ENCODE peak calls at places on chromosomes 12 and 14, in four cellular contexts. W is AG10803, E is BJ, C is BE2C. Y is an unnamed sample.

GRCh38 chr12:99131761-99132199 is 486.7 kb downstream of the APAF1 start:
- DNase-seq in W (no peak), E (no peak), C (no peak), Y (no peak)

GRCh38 chr14:81751198-81751597 is 217.5 kb upstream of the SEL1L start:
- DNase-seq in W (no peak), E (no peak), C (no peak), Y (no peak)

GRCh38 chr12:51900323-51900889 is 6.9 kb upstream of the ACVRL1 start:
- DNase-seq in W (no peak), E (no peak), C (no peak), Y (no peak)

GRCh38 chr12:43282106-43282505 is 269.9 kb downstream of the ADAMTS20 start:
- DNase-seq in W (peak; percentile 21), E (no peak), C (no peak), Y (no peak)

GRCh38 chr12:53969588-53970259 is 3.2 kb upstream of the HOXC11 start:
- DNase-seq in W (no peak), E (no peak), C (no peak), Y (no peak)

GRCh38 chr12:6974180-6974579 is 3.5 kb downstream of the EMG1 start:
- DNase-seq in W (no peak), E (no peak), C (no peak), Y (no peak)

GRCh38 chr14:102140027-102140749 is 491 bp downstream of the WDR20 start:
- DNase-seq in W (peak; percentile 28), E (no peak), C (peak; percentile 27), Y (peak; percentile 18)

GRCh38 chr12:21828779-21829178 is 54.3 kb upstream of the KCNJ8 start:
- DNase-seq in W (peak; percentile 68), E (peak; percentile 62), C (no peak), Y (no peak)

GRCh38 chr12:62468394-62468793 is 1.8 kb downstream of the MON2 start:
- DNase-seq in W (peak; percentile 5), E (no peak), C (no peak), Y (no peak)

GRCh38 chr12:53327435-53328042 is 6.1 kb upstream of the AAAS start:
- DNase-seq in W (peak; percentile 25), E (no peak), C (peak; percentile 28), Y (no peak)

GRCh38 chr12:32181498-32182175 is 75.0 kb downstream of the BICD1 start:
- DNase-seq in W (peak; percentile 43), E (peak; percentile 20), C (peak; percentile 39), Y (no peak)

GRCh38 chr12:53267309-53268008 is 640 bp upstream of the ESPL1 start:
- DNase-seq in W (no peak), E (no peak), C (no peak), Y (no peak)

GRCh38 chr14:22510527-22511110 is 78.4 kb downstream of the DAD1 start:
- DNase-seq in W (peak; percentile 88), E (peak; percentile 92), C (no peak), Y (no peak)

GRCh38 chr12:89935850-89936249 is 227.2 kb upstream of the ATP2B1 start:
- DNase-seq in W (no peak), E (no peak), C (no peak), Y (no peak)

GRCh38 chr12:29961231-29961630 is 177.5 kb upstream of the TMTC1 start:
- DNase-seq in W (no peak), E (no peak), C (no peak), Y (no peak)

GRCh38 chr12:29569392-29569791 is 71.9 kb upstream of the OVCH1 start:
- DNase-seq in W (no peak), E (no peak), C (no peak), Y (no peak)

GRCh38 chr12:94198872-94199271 is 50.5 kb downstream of the PLXNC1 start:
- DNase-seq in W (no peak), E (no peak), C (no peak), Y (no peak)
- TF ChIP-seq CTCF in W (no peak), E (no peak), C (peak; percentile 13), Y (no peak)

DNA sequence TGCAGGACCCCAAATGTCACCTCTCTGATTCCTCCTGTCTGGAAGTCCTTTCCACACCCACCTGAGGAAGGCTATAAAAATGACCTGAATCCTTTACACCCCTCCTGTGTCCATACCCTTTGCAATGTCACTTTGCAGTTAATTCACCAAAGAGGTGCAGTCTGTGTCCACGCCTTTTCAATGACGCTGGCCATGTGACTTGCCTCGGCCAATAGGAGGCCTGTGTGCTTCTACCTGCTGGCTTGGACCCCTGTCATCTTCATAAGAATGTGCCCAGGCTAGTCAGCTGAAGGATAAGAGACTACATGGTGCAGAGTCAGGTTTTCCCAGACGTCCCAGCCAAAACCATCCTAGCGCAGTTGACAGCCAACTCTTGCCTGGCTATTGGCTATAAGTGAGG is 101.4 kb downstream of the KSR2 start:
- DNase-seq in W (no peak), E (no peak), C (no peak), Y (no peak)
- TF ChIP-seq CTCF in W (no peak), E (no peak), C (no peak), Y (no peak)

DNA sequence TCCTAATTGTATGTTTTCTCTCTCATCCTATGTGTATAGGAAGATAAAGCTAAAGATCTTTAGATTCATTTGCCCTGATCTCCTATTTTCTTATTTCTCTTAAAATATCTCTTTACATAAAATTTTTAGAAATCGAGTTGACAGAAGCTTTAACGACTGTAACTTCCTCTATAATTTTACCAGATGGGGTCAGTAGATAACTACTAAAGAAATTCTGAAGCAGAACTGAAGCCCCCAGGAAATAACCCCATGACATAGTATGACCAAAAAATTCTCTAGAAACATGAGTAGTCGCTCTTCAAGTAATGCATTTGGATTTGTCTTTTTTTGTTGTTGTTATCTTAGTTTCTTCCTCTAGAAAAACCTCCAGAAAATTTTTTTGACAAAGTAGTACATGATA is 288.0 kb downstream of the ERC1 start:
- DNase-seq in W (no peak), E (no peak), C (no peak), Y (no peak)
- TF ChIP-seq CTCF in W (peak; percentile 36), E (no peak), C (no peak), Y (peak; percentile 31)

DNA sequence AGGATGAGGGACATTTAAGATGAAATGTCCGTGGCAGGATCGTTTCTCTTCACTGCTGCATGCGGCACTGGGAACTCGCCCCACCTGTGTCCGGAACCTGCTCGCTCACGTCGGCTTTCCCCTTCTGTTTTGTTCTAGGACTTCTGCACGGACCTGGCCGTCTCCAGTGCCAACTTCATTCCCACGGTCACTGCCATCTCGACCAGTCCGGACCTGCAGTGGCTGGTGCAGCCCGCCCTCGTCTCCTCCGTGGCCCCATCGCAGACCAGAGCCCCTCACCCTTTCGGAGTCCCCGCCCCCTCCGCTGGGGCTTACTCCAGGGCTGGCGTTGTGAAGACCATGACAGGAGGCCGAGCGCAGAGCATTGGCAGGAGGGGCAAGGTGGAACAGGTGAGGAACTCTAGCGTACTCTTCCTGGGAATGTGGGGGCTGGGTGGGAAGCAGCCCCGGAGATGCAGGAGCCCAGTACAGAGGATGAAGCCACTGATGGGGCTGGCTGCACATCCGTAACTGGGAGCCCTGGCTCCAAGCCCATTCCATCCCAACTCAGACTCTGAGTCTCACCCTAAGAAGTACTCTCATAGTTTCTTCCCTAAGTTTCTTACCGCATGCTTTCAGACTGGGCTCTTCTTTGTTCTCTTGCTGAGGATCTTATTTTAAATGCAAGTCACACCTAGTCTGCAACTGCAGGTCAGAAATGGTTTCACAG is 1.3 kb downstream of the FOS start:
- DNase-seq in W (peak; percentile 47), E (no peak), C (no peak), Y (no peak)
- TF ChIP-seq CTCF in W (no peak), E (no peak), C (no peak), Y (no peak)

GRCh38 chr12:33605776-33606175 is 166.2 kb upstream of the SYT10 start:
- DNase-seq in W (no peak), E (no peak), C (no peak), Y (no peak)
- TF ChIP-seq CTCF in W (no peak), E (no peak), C (peak; percentile 30), Y (peak; percentile 32)

GRCh38 chr14:32629146-32629545 is 300.0 kb downstream of the AKAP6 start:
- DNase-seq in W (no peak), E (no peak), C (no peak), Y (no peak)

GRCh38 chr14:32625211-32625610 is 296.1 kb downstream of the AKAP6 start:
- DNase-seq in W (no peak), E (no peak), C (no peak), Y (no peak)

GRCh38 chr14:32623300-32624093 is 294.4 kb downstream of the AKAP6 start:
- DNase-seq in W (peak; percentile 31), E (no peak), C (peak; percentile 60), Y (no peak)

GRCh38 chr14:32630701-32631100 is 301.6 kb downstream of the AKAP6 start:
- DNase-seq in W (no peak), E (no peak), C (no peak), Y (no peak)

DNA sequence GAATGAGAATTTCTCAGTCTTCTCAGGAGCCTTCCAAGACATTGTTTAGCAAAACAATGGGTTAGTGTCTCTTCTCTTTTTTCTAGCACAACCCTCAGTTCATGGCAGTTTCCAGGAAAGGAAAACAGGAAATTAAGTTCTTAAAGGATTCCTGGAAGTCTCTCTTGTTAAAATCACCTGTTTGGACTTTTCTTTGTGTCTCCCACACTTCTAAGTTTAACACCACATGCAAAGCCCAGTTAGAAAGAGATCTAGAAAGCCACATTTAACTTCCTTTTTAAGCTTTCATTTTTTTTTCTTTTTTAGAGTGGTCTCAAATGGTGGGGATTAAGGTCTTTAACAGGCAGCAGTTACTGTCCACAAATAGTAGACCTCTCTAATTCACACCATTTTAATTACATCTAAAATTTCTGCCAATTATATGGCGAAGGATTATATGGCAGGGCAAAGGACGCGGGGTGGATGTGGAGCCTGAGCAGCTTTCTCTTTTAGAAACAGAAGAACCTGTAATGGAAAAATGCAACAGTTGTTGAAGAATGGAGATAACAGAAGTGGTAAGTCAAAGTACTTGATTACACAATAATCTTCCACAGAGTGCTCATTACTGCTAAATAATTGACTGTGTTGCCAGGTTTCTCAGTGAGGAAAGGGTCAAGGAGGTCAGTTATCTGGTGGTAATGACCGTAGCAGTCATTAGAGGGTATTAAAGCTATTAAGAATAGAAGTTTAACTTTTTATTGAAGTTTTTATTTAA is 298.6 kb downstream of the AKAP6 start:
- DNase-seq in W (no peak), E (no peak), C (no peak), Y (no peak)
- TF ChIP-seq CTCF in W (no peak), E (no peak), C (no peak), Y (no peak)

Y was measured in D721Med.